ENCODE peak calls at places on chromosome 12, in six cellular contexts. J is hepatocyte, V is IMR-90, O is mammary epithelial cell, M is PC-3, W is neural progenitor cell. R is an unnamed sample.

GRCh38 chr12:64679487-64679983 is 69.2 kb downstream of the RASSF3 start:
- DNase-seq in O (peak), J (no peak), M (peak), V (peak), W (no peak), R (no peak)

GRCh38 chr12:121577443-121578180 is 3.2 kb downstream of the KDM2B start:
- DNase-seq in W (peak), V (no peak), M (no peak), O (no peak), J (no peak), R (peak)

GRCh38 chr12:99253068-99253467 is 394.5 kb upstream of the GARIN6 start:
- DNase-seq in V (no peak), M (peak), W (peak), O (no peak), J (no peak), R (peak)

GRCh38 chr12:66552753-66553152 is 126.1 kb downstream of the GRIP1 start:
- DNase-seq in M (no peak), J (no peak), V (no peak), W (no peak), O (peak), R (no peak)

GRCh38 chr12:49198431-49199155 is 9.7 kb upstream of the TUBA1A start:
- DNase-seq in J (no peak), M (peak), V (peak), W (peak), O (peak), R (peak)

GRCh38 chr12:40769846-40770245 is 77.6 kb downstream of the CNTN1 start:
- DNase-seq in V (no peak), J (no peak), O (no peak), M (no peak), W (no peak), R (no peak)

GRCh38 chr12:91367234-91367849 is 184.7 kb upstream of the DCN start:
- DNase-seq in O (no peak), M (peak), W (no peak), J (no peak), V (peak), R (no peak)

GRCh38 chr12:851913-852312 is 97.6 kb downstream of the RAD52 start:
- DNase-seq in O (peak), W (no peak), J (peak), V (peak), M (peak), R (no peak)

GRCh38 chr12:121866331-121866730 is 7.7 kb upstream of the HPD start:
- DNase-seq in M (no peak), J (no peak), V (peak), O (no peak), W (no peak), R (no peak)

DNA sequence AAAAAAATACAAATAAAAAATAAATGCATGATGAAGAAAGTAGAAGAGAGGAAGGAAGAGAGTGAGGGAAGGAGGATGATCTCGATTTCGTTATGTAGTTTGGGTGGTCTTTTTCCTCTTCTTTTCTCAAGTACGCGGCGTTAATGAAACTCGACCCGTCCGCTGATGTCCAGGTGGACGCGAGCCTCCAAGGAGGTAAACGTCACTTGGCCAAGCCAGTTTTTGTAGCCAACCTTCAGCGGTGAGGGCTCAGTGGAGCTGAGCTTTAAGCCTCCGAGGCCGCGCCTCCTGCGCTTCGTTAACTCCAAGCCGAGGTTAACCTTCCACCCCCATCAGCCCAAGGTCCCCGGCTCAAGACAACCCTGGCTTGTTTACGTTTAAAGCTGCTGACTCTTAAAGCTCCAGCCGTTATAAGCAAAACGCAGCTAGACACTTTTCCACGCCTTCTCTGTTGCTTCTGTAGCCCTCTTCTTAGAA is 736 bp upstream of the ITPR2 start:
- DNase-seq in J (peak), O (peak), V (peak), W (peak), M (peak), R (peak)
- H2AFZ ChIP-seq in J (peak), O (peak), V (peak), W (peak), M (peak), R (peak)

GRCh38 chr12:2673966-2674810 is 120.6 kb upstream of the FKBP4 start:
- DNase-seq in J (no peak), W (peak), M (no peak), V (no peak), O (no peak), R (peak)
- TF ChIP-seq CTCF in J (peak), W (peak), M (peak), V (peak), O (no peak), R (peak)

GRCh38 chr12:50925342-50925651 is 27.0 kb upstream of the HIGD1C start:
- DNase-seq in W (no peak), O (no peak), M (no peak), J (no peak), V (no peak), R (peak)
- H2AFZ ChIP-seq in W (peak), O (peak), M (peak), J (peak), V (peak), R (no peak)

GRCh38 chr12:47032644-47033043 is 46.8 kb upstream of the PCED1B start:
- DNase-seq in J (peak), V (peak), W (peak), M (peak), O (peak), R (peak)
- TF ChIP-seq CTCF in J (peak), V (peak), W (peak), M (peak), O (peak), R (peak)

GRCh38 chr12:58665375-58665774 is 254.9 kb downstream of the LRIG3 start:
- DNase-seq in W (no peak), M (no peak), V (no peak), J (no peak), O (no peak), R (peak)

GRCh38 chr12:58671196-58671595 is 249.1 kb downstream of the LRIG3 start:
- DNase-seq in J (no peak), W (peak), V (no peak), O (no peak), M (no peak), R (no peak)

GRCh38 chr12:58670623-58671022 is 249.7 kb downstream of the LRIG3 start:
- DNase-seq in J (no peak), O (no peak), W (no peak), M (no peak), V (no peak), R (peak)

GRCh38 chr12:58668831-58669230 is 251.5 kb downstream of the LRIG3 start:
- DNase-seq in O (peak), M (no peak), W (no peak), V (peak), J (no peak), R (no peak)

DNA sequence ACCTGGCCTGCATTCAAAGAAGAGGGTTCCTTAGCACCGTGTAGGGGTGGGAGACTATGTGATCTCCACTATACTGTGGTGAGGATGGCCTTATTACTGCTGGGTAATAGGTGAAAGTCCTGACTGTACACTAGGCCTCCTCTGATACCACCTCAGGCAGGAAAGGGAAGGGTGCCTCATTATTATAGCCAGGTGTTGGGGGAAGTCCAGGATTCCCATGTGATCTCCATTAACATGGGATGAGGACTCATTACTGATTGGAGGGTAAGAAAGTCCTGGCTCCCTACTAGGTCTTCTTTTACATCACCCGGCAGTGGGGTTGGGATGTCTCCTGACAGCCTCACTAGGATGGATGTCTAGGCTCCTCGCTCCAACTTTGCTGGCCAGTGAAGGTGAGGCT is 252.1 kb downstream of the LRIG3 start:
- DNase-seq in V (no peak), M (no peak), W (no peak), O (peak), J (no peak), R (no peak)
- H2AFZ ChIP-seq in V (no peak), M (no peak), W (no peak), O (peak), J (no peak), R (no peak)